ENCODE peak calls at places on chromosome 7, in six cellular contexts. F is transverse colon, P is cardiac muscle cell, W is lower lobe of right lung, K is stomach, R is heart right ventricle. T is an unnamed sample.

GRCh38 chr7:78326189-78326588 is 527.6 kb downstream of the PHTF2 start:
- DNase-seq in F (no peak), P (peak; percentile 0), W (no peak), K (no peak), R (no peak), T (peak; percentile 49)

GRCh38 chr7:22296916-22297315 is 60.0 kb downstream of the RAPGEF5 start:
- DNase-seq in F (no peak), P (no peak), W (no peak), K (no peak), R (no peak), T (no peak)

GRCh38 chr7:20797174-20798080 is 10.7 kb upstream of the SP8 start:
- DNase-seq in F (no peak), P (no peak), W (no peak), K (no peak), R (no peak), T (no peak)

GRCh38 chr7:99793443-99793842 is 9.5 kb upstream of the CYP3A4 start:
- DNase-seq in F (no peak), P (no peak), W (no peak), K (no peak), R (no peak), T (no peak)

GRCh38 chr7:140060788-140061606 is 1.8 kb downstream of the PARP12 start:
- DNase-seq in F (peak; percentile 33), P (peak; percentile 92), W (no peak), K (peak; percentile 43), R (peak; percentile 77), T (no peak)

GRCh38 chr7:25613912-25614311 is 385.6 kb upstream of the NPVF start:
- DNase-seq in F (no peak), P (no peak), W (no peak), K (no peak), R (no peak), T (no peak)

GRCh38 chr7:121041516-121042148 is 53.1 kb downstream of the CPED1 start:
- DNase-seq in F (no peak), P (no peak), W (no peak), K (no peak), R (no peak), T (no peak)

GRCh38 chr7:67301667-67302066 is 305.0 kb downstream of the TYW1 start:
- DNase-seq in F (no peak), P (peak; percentile 9), W (no peak), K (no peak), R (no peak), T (no peak)

GRCh38 chr7:31236868-31237267 is 103.7 kb downstream of the NEUROD6 start:
- DNase-seq in F (no peak), P (no peak), W (no peak), K (no peak), R (no peak), T (no peak)

GRCh38 chr7:116426428-116427156 is 72.9 kb upstream of the CAV2 start:
- DNase-seq in F (peak; percentile 42), P (peak; percentile 83), W (no peak), K (peak; percentile 45), R (peak; percentile 49), T (peak; percentile 60)

GRCh38 chr7:87473192-87473591 is 2.3 kb downstream of the ABCB4 start:
- DNase-seq in F (no peak), P (no peak), W (no peak), K (no peak), R (no peak), T (no peak)

GRCh38 chr7:85106719-85107118 is 80.1 kb downstream of the SEMA3D start:
- DNase-seq in F (no peak), P (no peak), W (no peak), K (no peak), R (no peak), T (no peak)

GRCh38 chr7:47103498-47104205 is 478.3 kb downstream of the TNS3 start:
- DNase-seq in F (no peak), P (no peak), W (no peak), K (no peak), R (no peak), T (no peak)

GRCh38 chr7:47100148-47100547 is 481.8 kb downstream of the TNS3 start:
- DNase-seq in F (no peak), P (no peak), W (no peak), K (no peak), R (no peak), T (no peak)

GRCh38 chr7:47104206-47104549 is 477.7 kb downstream of the TNS3 start:
- DNase-seq in F (no peak), P (peak; percentile 38), W (no peak), K (no peak), R (no peak), T (no peak)

GRCh38 chr7:47102442-47102841 is 479.5 kb downstream of the TNS3 start:
- DNase-seq in F (no peak), P (no peak), W (no peak), K (no peak), R (no peak), T (no peak)

GRCh38 chr7:47100815-47101435 is 481.0 kb downstream of the TNS3 start:
- DNase-seq in F (peak; percentile 66), P (peak; percentile 84), W (peak; percentile 74), K (peak; percentile 65), R (peak; percentile 37), T (no peak)
- TF ChIP-seq CTCF in F (peak; percentile 52), P (peak; percentile 85), W (peak; percentile 52), K (no peak), R (peak; percentile 66), T (peak; percentile 52)

DNA sequence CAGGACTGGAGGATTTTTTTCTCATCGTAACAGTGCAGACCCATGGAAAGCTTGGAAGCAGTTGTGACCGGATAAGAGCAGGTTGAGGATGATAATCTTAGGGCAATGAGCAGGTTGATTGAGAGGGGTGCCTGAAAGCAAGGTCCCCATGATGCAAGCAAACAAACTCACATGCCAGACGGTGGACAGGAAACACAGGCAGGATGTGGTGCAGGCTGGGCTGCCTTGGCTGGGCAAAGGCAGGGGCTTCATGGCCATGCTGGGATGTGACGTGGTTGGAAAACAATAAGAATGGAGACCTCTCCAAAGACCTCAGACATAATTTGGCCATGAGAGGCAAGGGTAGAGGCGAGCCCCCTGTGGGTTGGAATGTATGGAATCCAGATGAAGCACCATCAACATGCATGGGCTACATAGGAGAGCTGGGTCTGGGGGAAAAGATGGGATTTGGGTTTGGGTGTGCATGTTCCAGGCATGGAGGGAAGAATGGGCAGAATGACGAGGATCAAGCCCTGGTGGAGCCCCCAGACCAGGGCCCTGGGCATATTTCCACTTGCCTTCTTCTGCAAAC is 58.3 kb downstream of the IKZF1 start:
- DNase-seq in F (peak; percentile 42), P (no peak), W (no peak), K (no peak), R (no peak), T (no peak)
- H3K27me3 ChIP-seq in F (no peaks in the 10 kb centered on the region), P (no peaks in the 10 kb centered on the region), W (no peaks in the 10 kb centered on the region), K (no peaks in the 10 kb centered on the region), R (peaks cover 47% of the 10 kb centered on the region), T (no peaks in the 10 kb centered on the region)

GRCh38 chr7:143408247-143408685 is 390 bp downstream of the EPHA1 start:
- DNase-seq in F (no peak), P (no peak), W (no peak), K (no peak), R (no peak), T (no peak)

GRCh38 chr7:143405671-143406352 is 2.8 kb downstream of the EPHA1 start:
- DNase-seq in F (no peak), P (no peak), W (no peak), K (no peak), R (no peak), T (no peak)

GRCh38 chr7:143407296-143408246 is 1.1 kb downstream of the EPHA1 start:
- DNase-seq in F (no peak), P (no peak), W (no peak), K (no peak), R (no peak), T (no peak)

GRCh38 chr7:143410523-143411004 is 1.9 kb upstream of the EPHA1 start:
- DNase-seq in F (no peak), P (peak; percentile 82), W (no peak), K (no peak), R (no peak), T (no peak)

DNA sequence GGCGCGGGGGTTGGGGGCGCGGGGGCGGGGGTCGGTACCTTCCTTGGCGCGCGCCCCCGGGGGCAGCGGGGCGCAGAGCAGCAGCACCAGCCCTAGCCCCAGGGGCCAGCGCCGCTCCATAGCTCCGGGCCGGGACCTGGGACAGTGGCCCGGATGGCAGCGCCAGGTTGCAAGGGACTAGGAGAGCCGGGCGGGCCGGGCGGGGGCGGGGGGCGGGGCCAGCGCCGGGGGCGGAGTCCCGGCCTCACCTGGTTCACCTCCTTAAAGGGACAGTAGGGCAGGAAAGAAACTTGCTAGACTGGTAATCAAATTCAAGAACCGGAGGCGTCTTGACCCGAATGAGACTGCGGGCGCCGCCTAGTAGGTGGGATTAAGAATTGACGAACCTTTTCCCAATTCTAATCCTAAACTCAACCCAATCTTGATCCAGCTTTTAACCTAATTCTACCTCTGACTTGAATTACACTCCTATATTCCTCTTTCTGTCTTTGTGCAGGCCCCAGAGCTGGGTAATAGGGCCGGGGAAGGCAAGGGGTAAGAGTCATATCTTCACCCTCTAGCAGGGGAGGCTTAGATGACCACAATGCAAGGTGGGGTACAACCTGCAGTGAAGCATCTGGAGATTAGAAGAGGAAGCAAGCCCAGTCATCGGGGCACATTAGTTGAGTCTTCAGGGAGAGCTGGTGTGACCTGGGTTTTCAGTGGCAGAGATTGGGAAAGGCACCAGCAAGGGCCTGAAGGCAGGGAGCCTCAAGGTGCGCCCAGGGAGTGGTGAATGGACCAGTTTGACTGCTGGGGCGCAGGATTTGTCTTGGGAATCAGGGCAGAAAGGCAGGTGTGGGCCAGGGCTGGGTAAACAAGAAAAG is at the start of gene EPHA1:
- DNase-seq in F (peak; percentile 75), P (peak; percentile 30), W (peak; percentile 77), K (peak; percentile 78), R (no peak), T (no peak)
- TF ChIP-seq CTCF in F (peak; percentile 44), P (peak; percentile 40), W (peak; percentile 47), K (no peak), R (peak; percentile 50), T (peak; percentile 32)

DNA sequence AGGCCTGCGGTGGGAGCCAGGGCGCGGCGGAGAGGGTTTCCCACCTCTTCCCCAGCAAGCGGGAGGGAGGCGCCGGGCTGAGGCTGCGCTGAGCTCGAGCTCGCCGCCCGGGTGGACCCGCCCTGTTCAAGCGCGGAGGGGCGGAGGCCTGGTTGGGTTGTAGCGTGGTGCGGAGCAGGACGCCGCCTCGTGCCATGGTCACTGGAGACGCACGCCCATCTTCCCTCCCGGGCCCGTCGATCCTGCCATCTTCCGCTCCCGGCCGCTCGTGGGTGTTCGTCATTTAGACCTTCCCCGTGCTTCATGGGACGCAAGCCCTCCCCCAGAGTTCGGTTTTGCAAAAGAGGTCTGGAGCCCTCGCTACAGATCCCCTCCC is 9.3 kb upstream of the EN2 start:
- DNase-seq in F (no peak), P (no peak), W (peak; percentile 38), K (no peak), R (no peak), T (no peak)
- H3K27me3 ChIP-seq in F (peaks cover 93% of the 10 kb centered on the region), P (peaks cover 100% of the 10 kb centered on the region), W (peaks cover 83% of the 10 kb centered on the region), K (peaks cover 44% of the 10 kb centered on the region), R (peaks cover 98% of the 10 kb centered on the region), T (peaks cover 58% of the 10 kb centered on the region)